ENCODE peak calls at places on chromosomes 16 and 17, in five cellular contexts. N, T, I, X and H are unnamed samples.

GRCh38 chr17:75869282-75870141 is 8.9 kb downstream of the TRIM47 start:
- DNase-seq in N (no peak), I (no peak), T (no peak), X (no peak), H (no peak)

GRCh38 chr17:13393841-13394710 is 207.7 kb downstream of the HS3ST3A1 start:
- DNase-seq in I (no peak), T (no peak), N (peak), X (no peak), H (no peak)

GRCh38 chr16:73711441-73712080 is 585.1 kb upstream of the PSMD7 start:
- DNase-seq in N (no peak), I (no peak), X (no peak), T (no peak), H (no peak)

GRCh38 chr17:61139219-61139618 is 260.4 kb upstream of the TBX2 start:
- DNase-seq in N (peak), T (no peak), I (no peak), X (no peak), H (no peak)

GRCh38 chr16:66416981-66417700 is 10.0 kb upstream of the BEAN1 start:
- DNase-seq in X (no peak), I (no peak), T (no peak), N (peak), H (no peak)

GRCh38 chr16:14309001-14309886 is 238.1 kb downstream of the MRTFB start:
- DNase-seq in X (no peak), I (no peak), T (peak), N (peak), H (no peak)

GRCh38 chr17:29359777-29360176 is 30.4 kb upstream of the TAOK1 start:
- DNase-seq in N (no peak), X (no peak), I (no peak), T (no peak), H (no peak)

GRCh38 chr17:59378621-59379194 is 47.3 kb downstream of the YPEL2 start:
- DNase-seq in X (no peak), T (no peak), I (no peak), N (no peak), H (no peak)

GRCh38 chr16:22642689-22643088 is 132.0 kb downstream of the NPIPB5 start:
- DNase-seq in N (no peak), I (no peak), T (no peak), X (no peak), H (no peak)

GRCh38 chr16:88570691-88571092 is 489 bp downstream of the ZC3H18 start:
- DNase-seq in N (no peak), I (no peak), X (no peak), T (no peak), H (no peak)

GRCh38 chr17:15659663-15660062 is 24.4 kb downstream of the TRIM16 start:
- DNase-seq in N (peak), X (no peak), I (no peak), T (no peak), H (no peak)

GRCh38 chr17:67606471-67606870 is 111.3 kb upstream of the NOL11 start:
- DNase-seq in I (peak), X (no peak), N (no peak), T (peak), H (no peak)

GRCh38 chr16:13038591-13038990 is 137.2 kb downstream of the SHISA9 start:
- DNase-seq in I (no peak), X (no peak), N (no peak), T (no peak), H (no peak)

GRCh38 chr16:88915639-88916327 is 49.3 kb upstream of the PABPN1L start:
- DNase-seq in N (no peak), X (no peak), I (no peak), T (no peak), H (no peak)

GRCh38 chr17:43673516-43674323 is 12.0 kb upstream of the MEOX1 start:
- DNase-seq in X (peak), T (peak), N (no peak), I (peak), H (peak)

GRCh38 chr17:47801906-47802305 is 19.7 kb downstream of the OSBPL7 start:
- DNase-seq in X (no peak), I (no peak), N (no peak), T (no peak), H (no peak)

GRCh38 chr16:12515771-12516170 is 287.9 kb downstream of the CPPED1 start:
- DNase-seq in T (no peak), I (no peak), X (no peak), N (no peak), H (no peak)

GRCh38 chr17:27846042-27846655 is 45.8 kb upstream of the NOS2 start:
- DNase-seq in I (no peak), X (no peak), T (no peak), N (no peak), H (no peak)

GRCh38 chr17:927611-928461 is 51.7 kb downstream of the NXN start:
- DNase-seq in X (no peak), N (peak), T (peak), I (no peak), H (no peak)

GRCh38 chr16:57592591-57593003 is 35.8 kb upstream of the ADGRG1 start:
- DNase-seq in X (no peak), N (no peak), T (no peak), I (no peak), H (no peak)

GRCh38 chr16:75288596-75289120 is 37.2 kb upstream of the BCAR1 start:
- DNase-seq in N (no peak), X (no peak), T (no peak), I (no peak), H (no peak)

GRCh38 chr16:87956771-87957279 is 5.6 kb downstream of the BANP start:
- DNase-seq in T (no peak), N (no peak), I (no peak), X (no peak), H (no peak)

GRCh38 chr16:57918994-57919393 is 51.9 kb downstream of the CNGB1 start:
- DNase-seq in T (no peak), N (no peak), I (no peak), X (no peak), H (no peak)

GRCh38 chr16:70577256-70577698 is 53.7 kb downstream of the SF3B3 start:
- DNase-seq in T (no peak), X (no peak), N (no peak), I (no peak), H (no peak)

GRCh38 chr16:10040136-10041080 is 141.8 kb downstream of the GRIN2A start:
- DNase-seq in T (no peak), I (no peak), N (no peak), X (no peak), H (no peak)

GRCh38 chr17:62572488-62573469 is 54.7 kb upstream of the MRC2 start:
- DNase-seq in N (no peak), X (no peak), I (no peak), T (no peak), H (no peak)

GRCh38 chr17:4005296-4006164 is 41.3 kb upstream of the ATP2A3 start:
- DNase-seq in X (no peak), N (no peak), I (no peak), T (no peak), H (no peak)